ENCODE peak calls at places on chromosomes 7 and 10, in five cellular contexts. K, W, L, A and B are unnamed samples. For H4K20me1, the result is how much of the 10 kb centered on the place peaks cover.

GRCh38 chr7:3158501-3158900 is 114.8 kb upstream of the CARD11 start:
- DNase-seq in A (no peak), K (no peak), W (no peak), L (no peak), B (no peak)

GRCh38 chr7:4144801-4145470 is 537.2 kb upstream of the FOXK1 start:
- DNase-seq in K (peak), W (no peak), A (no peak), L (peak), B (no peak)

GRCh38 chr7:28858206-28858605 is 99.9 kb downstream of the TRIL start:
- DNase-seq in L (peak), K (peak), A (no peak), W (no peak), B (no peak)

GRCh38 chr10:15427836-15428414 is 56.8 kb upstream of the FAM171A1 start:
- DNase-seq in W (peak), A (peak), K (peak), L (peak), B (no peak)

GRCh38 chr7:94510582-94511456 is 1.2 kb downstream of the CASD1 start:
- DNase-seq in K (peak), L (peak), W (no peak), A (peak), B (peak)

GRCh38 chr7:54969190-54969967 is 49.4 kb upstream of the EGFR start:
- DNase-seq in K (no peak), W (no peak), L (peak), A (no peak), B (peak)

GRCh38 chr10:18721067-18721466 is 61.8 kb downstream of the ARL5B start:
- DNase-seq in W (no peak), L (no peak), A (no peak), K (no peak), B (no peak)

GRCh38 chr7:105805619-105806018 is 70.8 kb downstream of the ATXN7L1 start:
- DNase-seq in L (peak), K (no peak), A (no peak), W (no peak), B (no peak)

GRCh38 chr10:119849031-119849789 is 23.4 kb downstream of the MCMBP start:
- DNase-seq in A (no peak), L (peak), W (no peak), K (peak), B (peak)

GRCh38 chr7:159197066-159197975 is 52.7 kb upstream of the VIPR2 start:
- DNase-seq in W (no peak), K (no peak), A (peak), L (no peak), B (no peak)

GRCh38 chr10:129365767-129366400 is 101.2 kb upstream of the MGMT start:
- DNase-seq in A (no peak), W (peak), L (no peak), K (no peak), B (no peak)

GRCh38 chr10:30070001-30070759 is 10.8 kb upstream of the JCAD start:
- DNase-seq in W (no peak), L (peak), K (peak), A (no peak), B (no peak)

DNA sequence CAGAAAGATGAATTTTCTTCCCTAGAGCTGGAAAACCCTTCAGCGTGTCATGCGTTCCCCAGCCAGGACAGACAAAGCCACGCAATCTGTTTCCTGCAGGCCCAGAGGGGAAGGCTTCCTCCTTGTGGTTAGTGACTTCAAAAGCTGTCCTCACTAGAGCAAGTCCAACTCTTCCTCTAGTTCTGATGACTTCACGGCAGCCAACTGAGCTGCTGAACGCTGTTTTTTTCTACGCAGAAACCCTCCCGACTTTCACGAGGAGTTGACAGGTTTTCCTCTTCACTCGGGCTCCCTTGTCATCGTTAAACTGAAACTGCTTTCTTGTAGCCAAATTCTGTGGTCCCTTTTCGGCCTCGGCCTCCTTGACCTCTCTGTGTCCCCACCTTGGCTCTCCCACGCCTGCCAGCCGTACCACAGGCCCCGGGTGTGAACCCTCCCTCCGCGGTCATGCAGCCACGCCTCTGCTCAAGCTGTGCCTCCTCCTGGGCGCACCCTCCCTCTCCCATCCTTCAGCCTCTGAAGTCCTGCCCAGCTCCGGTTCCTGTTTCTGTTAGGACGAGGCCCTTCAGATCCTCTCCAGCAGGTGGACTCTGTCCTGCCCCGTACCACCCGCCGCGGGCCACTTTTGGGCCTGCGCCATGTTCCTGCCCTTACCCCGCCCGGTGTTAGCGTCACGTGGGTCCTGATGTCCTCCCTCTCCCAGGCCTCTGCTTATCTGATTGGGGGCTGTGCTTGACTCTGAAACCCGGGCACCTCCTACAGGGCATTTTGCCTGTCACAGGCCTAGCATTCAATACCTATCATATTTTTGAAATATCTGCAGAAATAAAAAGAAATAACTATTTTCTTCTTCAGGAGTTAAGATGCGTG is 39.3 kb downstream of the CUX1 start:
- DNase-seq in K (peak), W (peak), A (peak), L (peak), B (peak)
- H4K20me1 ChIP-seq in K (half or more), W (under half), A (under half), L (under half), B (under half)

DNA sequence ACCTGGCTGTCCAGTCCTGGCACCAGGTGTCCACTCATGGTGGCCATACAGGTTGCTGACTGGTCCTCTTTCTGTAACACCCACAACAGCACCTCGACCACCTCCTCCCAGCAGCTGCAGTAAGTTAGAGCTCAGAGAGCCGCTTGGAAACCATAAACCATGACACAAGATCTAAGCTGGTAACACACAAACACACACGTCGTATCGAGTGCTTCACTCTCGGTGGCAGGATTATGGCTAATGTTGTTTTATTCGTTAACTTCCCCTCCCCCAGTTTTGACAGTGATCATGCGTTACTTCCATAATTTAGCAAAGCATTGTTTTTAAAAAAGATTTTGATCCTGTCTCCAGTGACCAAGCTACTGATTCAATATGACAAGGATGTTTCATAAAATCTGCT is 59.7 kb downstream of the CAMK2B start:
- DNase-seq in L (no peak), A (no peak), K (no peak), W (no peak), B (no peak)
- TF ChIP-seq EZH2 in L (no peak), A (no peak), K (no peak), W (no peak), B (no peak)

GRCh38 chr10:122185643-122186042 is 85.5 kb upstream of the BTBD16 start:
- DNase-seq in A (no peak), L (no peak), W (no peak), K (no peak), B (no peak)

GRCh38 chr10:122186822-122187810 is 84.0 kb upstream of the BTBD16 start:
- DNase-seq in A (no peak), W (no peak), L (peak), K (no peak), B (no peak)

GRCh38 chr10:122181055-122181732 is 89.9 kb upstream of the BTBD16 start:
- DNase-seq in K (peak), A (no peak), L (peak), W (no peak), B (peak)

GRCh38 chr10:122178655-122179054 is 92.4 kb upstream of the BTBD16 start:
- DNase-seq in K (no peak), W (no peak), A (no peak), L (no peak), B (no peak)

GRCh38 chr10:122181901-122182799 is 88.9 kb upstream of the BTBD16 start:
- DNase-seq in W (peak), A (no peak), K (no peak), L (peak), B (no peak)
- H4K20me1 ChIP-seq in W (under half), A (under half), K (under half), L (under half), B (under half)

DNA sequence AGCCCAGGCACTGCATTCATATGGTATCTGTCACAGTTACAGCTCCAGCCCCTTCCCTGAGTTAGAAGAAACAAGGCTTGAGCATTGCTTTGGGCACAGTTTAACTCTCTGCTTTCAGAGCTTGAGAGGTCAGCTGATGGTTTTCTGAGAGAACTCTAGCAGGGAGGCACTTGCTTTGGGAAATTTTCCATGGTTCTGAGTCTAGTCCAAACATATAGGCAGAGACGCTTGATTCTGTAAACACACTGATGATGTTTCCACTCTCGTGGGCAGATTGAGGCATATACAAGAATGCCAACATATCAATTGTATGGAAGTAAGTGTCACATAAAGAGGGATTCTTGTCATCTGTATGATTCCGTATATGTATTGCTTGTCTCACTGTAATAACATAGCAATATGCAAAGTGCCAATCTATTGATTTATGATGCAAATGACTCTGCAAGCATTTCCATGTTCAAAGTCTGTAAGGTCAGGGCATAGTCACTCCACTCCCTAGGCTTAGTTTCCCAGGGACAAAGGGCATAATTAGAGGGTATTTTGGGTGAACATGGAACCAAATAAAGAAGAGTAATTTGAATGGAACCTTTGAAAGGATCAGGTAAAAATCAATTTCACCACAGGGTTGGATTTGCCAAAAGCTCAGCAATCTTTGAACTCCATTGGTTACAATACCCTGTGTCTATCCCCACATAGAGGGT is 239.0 kb downstream of the INHBA start:
- DNase-seq in A (no peak), K (no peak), L (no peak), W (no peak), B (no peak)
- TF ChIP-seq EZH2 in A (no peak), K (no peak), L (no peak), W (no peak), B (no peak)

GRCh38 chr10:25097669-25098411 is 77.0 kb upstream of the GPR158 start:
- DNase-seq in K (no peak), L (no peak), A (no peak), W (no peak), B (no peak)
- H4K20me1 ChIP-seq in K (under half), L (under half), A (under half), W (under half), B (under half)

GRCh38 chr7:15686957-15687644 is 618 bp upstream of the MEOX2 start:
- DNase-seq in A (no peak), K (no peak), W (no peak), L (no peak), B (no peak)

GRCh38 chr7:15684834-15685233 is 1.6 kb downstream of the MEOX2 start:
- DNase-seq in L (no peak), K (no peak), A (no peak), W (no peak), B (no peak)

GRCh38 chr7:15687645-15688025 is 1.2 kb upstream of the MEOX2 start:
- DNase-seq in K (no peak), L (no peak), A (no peak), W (no peak), B (no peak)

GRCh38 chr7:15684036-15684815 is 2.3 kb downstream of the MEOX2 start:
- DNase-seq in L (no peak), W (no peak), A (no peak), K (no peak), B (no peak)

DNA sequence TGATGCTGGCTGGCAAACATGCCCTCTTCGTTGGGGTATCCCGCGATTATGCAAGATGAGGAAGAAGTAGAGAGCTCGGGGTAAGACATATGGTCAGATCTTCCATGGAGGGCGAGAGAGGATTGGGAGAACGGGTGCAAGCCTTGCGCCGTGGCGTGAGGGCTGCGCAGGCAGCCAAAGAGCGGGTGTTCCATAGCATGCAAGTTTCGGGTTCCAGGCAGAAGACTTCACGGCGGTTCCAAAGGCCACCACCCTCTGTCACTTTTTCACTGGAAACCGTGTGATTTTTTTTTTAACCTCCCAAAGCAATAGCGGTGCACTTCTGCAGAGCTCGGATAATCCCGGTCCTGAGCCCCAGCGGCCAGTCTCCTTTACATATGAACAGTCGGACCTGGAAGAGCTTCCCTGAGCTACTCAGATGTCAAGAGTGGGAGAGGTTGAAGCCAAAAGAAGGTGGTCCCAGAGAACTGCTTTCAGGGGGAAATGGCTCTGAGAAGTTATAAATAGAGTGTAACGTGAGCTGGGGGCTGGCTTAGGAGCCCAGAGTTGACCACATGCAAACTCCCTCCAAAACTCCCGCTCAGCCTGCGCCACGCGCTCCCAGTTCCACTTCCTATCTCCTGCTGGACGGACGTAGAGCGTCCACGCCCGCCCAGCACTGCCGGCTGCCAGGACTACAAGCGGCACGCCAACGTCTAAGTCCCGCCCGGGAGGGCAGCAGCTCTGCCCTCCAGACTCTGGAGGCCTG is at the start of gene MEOX2:
- DNase-seq in W (no peak), A (no peak), L (peak), K (peak), B (no peak)
- TF ChIP-seq EZH2 in W (no peak), A (no peak), L (no peak), K (peak), B (no peak)

DNA sequence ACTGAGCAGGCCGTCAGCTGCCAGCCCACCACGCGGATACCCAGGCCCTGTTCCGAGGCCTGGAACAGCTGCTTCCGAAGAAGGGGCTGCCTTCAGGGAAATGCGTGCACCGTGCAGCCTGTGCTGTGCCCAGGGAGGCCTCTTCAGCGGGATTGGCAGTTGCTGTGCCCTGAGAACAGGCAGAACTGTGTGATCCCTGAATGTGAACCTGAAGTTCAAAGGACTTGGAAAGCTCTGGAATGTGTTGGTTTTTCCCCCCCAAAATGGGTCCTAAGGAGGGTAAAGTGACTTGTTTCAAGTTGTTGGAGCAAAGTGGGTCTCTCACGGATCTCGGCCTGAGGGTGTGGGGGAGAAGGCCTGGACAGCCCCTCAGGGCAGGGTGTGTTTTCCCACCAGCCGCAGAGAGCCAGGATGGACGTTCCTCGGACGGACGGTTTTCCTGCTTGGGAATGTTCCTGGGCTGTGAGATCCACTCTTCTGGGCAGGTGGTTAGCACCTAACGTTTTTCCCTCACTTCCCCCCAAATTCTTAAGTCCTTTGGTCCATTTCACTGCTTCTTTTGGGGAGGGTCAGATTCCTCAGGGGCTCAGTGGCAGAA is 2.1 kb downstream of the SPRN start:
- DNase-seq in W (no peak), K (no peak), L (no peak), A (no peak), B (no peak)
- H4K20me1 ChIP-seq in W (under half), K (under half), L (under half), A (under half), B (under half)

DNA sequence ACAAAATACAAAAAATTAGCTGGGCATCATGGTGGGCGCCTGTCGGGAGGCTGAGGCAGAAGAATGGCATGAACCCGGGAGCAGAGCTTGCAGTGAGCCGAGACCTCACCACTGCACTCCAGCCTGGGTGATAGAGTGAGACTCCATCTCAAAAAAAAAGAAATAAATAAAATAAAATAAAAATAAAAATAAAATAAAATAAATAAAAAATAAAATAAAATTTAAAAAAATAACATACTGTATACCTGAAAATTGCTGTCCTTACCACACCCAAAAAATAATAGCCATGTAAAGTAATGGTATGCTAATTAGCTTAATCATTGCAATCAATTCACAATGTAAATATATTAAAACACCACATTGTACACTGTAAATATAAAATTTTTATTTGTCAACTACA is 3.4 kb downstream of the ZC3HAV1L start:
- DNase-seq in K (no peak), A (no peak), L (no peak), W (no peak), B (no peak)
- TF ChIP-seq EZH2 in K (no peak), A (no peak), L (no peak), W (no peak), B (no peak)

GRCh38 chr10:110221721-110222261 is 14.4 kb downstream of the MXI1 start:
- DNase-seq in K (peak), A (peak), L (peak), W (peak), B (peak)
- H4K20me1 ChIP-seq in K (under half), A (under half), L (under half), W (under half), B (under half)

DNA sequence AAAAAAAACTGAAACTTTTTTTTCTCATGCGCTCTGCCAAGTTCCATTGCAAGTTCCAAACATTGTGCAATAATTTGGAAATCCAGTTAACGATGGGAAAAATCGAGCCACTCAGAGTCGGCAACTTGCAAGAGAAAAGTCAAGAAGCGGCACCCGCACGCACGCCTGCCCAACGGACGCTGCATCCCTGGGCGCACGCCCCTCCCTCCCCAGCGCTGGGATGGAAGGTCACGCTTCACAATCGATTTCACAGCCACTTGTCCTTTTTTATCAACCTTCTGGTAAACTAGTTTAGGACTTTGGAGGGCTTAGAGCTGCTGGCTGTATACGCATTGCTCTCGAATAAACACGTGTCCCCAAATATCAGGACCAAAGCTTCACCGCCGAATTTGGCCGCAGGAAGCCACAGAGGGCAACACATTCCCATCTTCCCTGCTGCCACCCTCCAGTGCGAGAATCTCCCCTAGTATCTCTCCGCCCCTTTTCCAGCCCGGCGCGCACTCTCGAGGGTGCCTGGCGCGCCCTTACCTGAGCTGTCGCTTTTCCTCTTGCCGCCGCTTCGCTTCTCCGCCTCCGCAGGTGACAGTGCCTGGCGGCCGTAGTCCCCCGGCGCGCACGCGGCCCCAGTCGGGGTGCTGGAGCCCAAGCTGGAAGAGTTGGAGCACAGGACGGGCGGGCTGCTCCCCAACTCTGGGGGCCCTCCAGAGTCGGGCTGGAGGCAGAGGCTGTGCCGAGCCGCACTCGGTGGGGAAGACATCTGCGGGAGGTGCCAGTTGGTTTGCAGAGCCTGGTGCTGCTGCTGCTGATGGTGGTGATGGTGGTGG is 913 bp downstream of the MEOX2 start:
- DNase-seq in W (no peak), K (peak), L (peak), A (no peak), B (no peak)
- TF ChIP-seq EZH2 in W (no peak), K (peak), L (peak), A (no peak), B (no peak)